ENCODE peak calls at places on chromosomes 13 and 19, in five cellular contexts. P, W, A, H and Z are unnamed samples.

GRCh38 chr13:42498521-42498920 is 75.4 kb upstream of the TNFSF11 start:
- DNase-seq in A (no peak), H (no peak), W (no peak), P (no peak), Z (no peak)

GRCh38 chr13:80048030-80048429 is 292.9 kb downstream of the SPRY2 start:
- DNase-seq in A (no peak), P (no peak), W (peak; percentile 7), H (no peak), Z (no peak)

GRCh38 chr19:34588249-34588648 is 88.7 kb downstream of the SCGB2B2 start:
- DNase-seq in H (no peak), A (no peak), P (no peak), W (no peak), Z (no peak)

GRCh38 chr13:112720814-112721197 is 31.0 kb downstream of the ATP11A start:
- DNase-seq in W (no peak), A (no peak), P (no peak), H (no peak), Z (no peak)

GRCh38 chr13:40533072-40533471 is 133.4 kb downstream of the FOXO1 start:
- DNase-seq in H (no peak), A (no peak), P (no peak), W (no peak), Z (no peak)

GRCh38 chr19:49210108-49210900 is 52.7 kb downstream of the TRPM4 start:
- DNase-seq in W (peak; percentile 16), P (no peak), H (no peak), A (no peak), Z (no peak)

GRCh38 chr19:8363803-8364771 is at the start of gene ANGPTL4:
- DNase-seq in P (peak; percentile 88), A (no peak), W (peak; percentile 88), H (peak; percentile 63), Z (no peak)

GRCh38 chr19:45632468-45633196 is 6.6 kb downstream of the EML2 start:
- DNase-seq in W (peak; percentile 85), H (peak; percentile 76), P (peak; percentile 91), A (no peak), Z (peak; percentile 84)

GRCh38 chr13:45564108-45564507 is 51.4 kb downstream of the ERICH6B start:
- DNase-seq in P (peak; percentile 47), W (peak; percentile 70), H (no peak), A (no peak), Z (no peak)

GRCh38 chr13:85985791-85986190 is 186.6 kb upstream of the SLITRK6 start:
- DNase-seq in H (no peak), A (no peak), P (peak; percentile 82), W (no peak), Z (no peak)

GRCh38 chr13:83691966-83692365 is 190.3 kb downstream of the SLITRK1 start:
- DNase-seq in H (no peak), W (no peak), P (peak; percentile 21), A (no peak), Z (no peak)

GRCh38 chr13:49977992-49978391 is 18.9 kb upstream of the TRIM13 start:
- DNase-seq in H (no peak), P (no peak), W (no peak), A (no peak), Z (no peak)

GRCh38 chr13:114151565-114152284 is 19.3 kb upstream of the RASA3 start:
- DNase-seq in P (no peak), W (no peak), H (no peak), A (no peak), Z (no peak)

GRCh38 chr19:57465680-57466381 is 8.9 kb upstream of the VN1R1 start:
- DNase-seq in W (peak; percentile 26), H (no peak), A (peak; percentile 57), P (peak; percentile 53), Z (no peak)

GRCh38 chr13:101523732-101524131 is 71.3 kb downstream of the ITGBL1 start:
- DNase-seq in H (no peak), A (no peak), W (peak; percentile 25), P (peak; percentile 39), Z (peak; percentile 93)

GRCh38 chr13:39602277-39602613 is 748 bp downstream of the LHFPL6 start:
- DNase-seq in P (no peak), H (no peak), W (no peak), A (peak; percentile 10), Z (no peak)

GRCh38 chr13:110307697-110308376 is 753 bp downstream of the COL4A2 start:
- DNase-seq in P (no peak), H (no peak), W (peak; percentile 53), A (no peak), Z (no peak)

GRCh38 chr13:85638265-85638664 is 161.0 kb downstream of the SLITRK6 start:
- DNase-seq in H (no peak), A (no peak), W (no peak), P (no peak), Z (no peak)

GRCh38 chr19:8308891-8309291 is 733 bp upstream of the CD320 start:
- DNase-seq in A (no peak), P (no peak), W (no peak), H (no peak), Z (no peak)

GRCh38 chr13:76023644-76024043 is 387.5 kb downstream of the LMO7 start:
- DNase-seq in A (no peak), W (no peak), H (no peak), P (no peak), Z (no peak)

GRCh38 chr19:7188682-7189629 is 105.3 kb downstream of the INSR start:
- DNase-seq in H (no peak), P (peak; percentile 50), W (peak; percentile 20), A (no peak), Z (no peak)